ENCODE peak calls at places on chromosomes 16 and 17, in four cellular contexts. F, X, C and N are unnamed samples.

GRCh38 chr17:72697602-72698146 is 394.8 kb downstream of the SLC39A11 start:
- DNase-seq in C (no peak), F (peak), X (no peak), N (no peak)

GRCh38 chr17:10563991-10564660 is 14.7 kb upstream of the MYH2 start:
- DNase-seq in C (no peak), F (no peak), X (no peak), N (no peak)

GRCh38 chr17:81277421-81277820 is 17.7 kb downstream of the SLC38A10 start:
- DNase-seq in C (no peak), X (no peak), F (peak), N (no peak)

GRCh38 chr16:5769513-5769912 is 671.9 kb upstream of the EEF2KMT start:
- DNase-seq in X (no peak), C (no peak), F (no peak), N (no peak)

GRCh38 chr17:26963163-26963503 is 330.8 kb upstream of the WSB1 start:
- DNase-seq in F (no peak), C (no peak), X (no peak), N (no peak)

GRCh38 chr16:67942200-67942509 is 1.8 kb downstream of the LCAT start:
- DNase-seq in C (peak), X (no peak), F (peak), N (peak)

GRCh38 chr16:29821663-29822115 is 1.4 kb downstream of the MVP start:
- DNase-seq in F (peak), C (peak), X (peak), N (no peak)

GRCh38 chr16:83561876-83562275 is 245.9 kb upstream of the HSBP1 start:
- DNase-seq in F (peak), X (no peak), C (no peak), N (no peak)

GRCh38 chr17:83203472-83204221 is 124.2 kb downstream of the METRNL start:
- DNase-seq in F (no peak), X (no peak), C (no peak), N (peak)

GRCh38 chr16:1466968-1467521 is 7.8 kb downstream of the CLCN7 start:
- DNase-seq in C (peak), F (peak), X (peak), N (no peak)

GRCh38 chr16:17083628-17084027 is 387.1 kb downstream of the XYLT1 start:
- DNase-seq in X (no peak), F (no peak), C (no peak), N (no peak)

GRCh38 chr16:68416057-68417046 is 32.0 kb downstream of the SMPD3 start:
- DNase-seq in X (no peak), C (no peak), F (no peak), N (no peak)

GRCh38 chr16:14491831-14492529 is 138.1 kb downstream of the PARN start:
- DNase-seq in X (no peak), C (no peak), F (no peak), N (no peak)

GRCh38 chr17:7313028-7313889 is 1.9 kb downstream of the GPS2 start:
- DNase-seq in F (peak), C (peak), X (peak), N (no peak)

GRCh38 chr16:78925071-78925714 is 675.3 kb downstream of the MAF start:
- DNase-seq in X (peak), C (peak), F (no peak), N (peak)

GRCh38 chr17:20010886-20011402 is 1.8 kb downstream of the SPECC1 start:
- DNase-seq in C (no peak), X (no peak), F (no peak), N (no peak)

GRCh38 chr17:1390422-1391367 is 9.3 kb downstream of the YWHAE start:
- DNase-seq in X (no peak), F (peak), C (no peak), N (no peak)

GRCh38 chr16:58843675-58844074 is 109.6 kb upstream of the GOT2 start:
- DNase-seq in F (peak), C (peak), X (no peak), N (no peak)
- TF ChIP-seq CTCF in F (peak), C (peak), X (peak), N (no peak)

GRCh38 chr17:41786227-41787020 is at the start of gene JUP:
- DNase-seq in X (peak), F (peak), C (peak), N (peak)
- TF ChIP-seq CTCF in X (peak), F (peak), C (peak), N (peak)

DNA sequence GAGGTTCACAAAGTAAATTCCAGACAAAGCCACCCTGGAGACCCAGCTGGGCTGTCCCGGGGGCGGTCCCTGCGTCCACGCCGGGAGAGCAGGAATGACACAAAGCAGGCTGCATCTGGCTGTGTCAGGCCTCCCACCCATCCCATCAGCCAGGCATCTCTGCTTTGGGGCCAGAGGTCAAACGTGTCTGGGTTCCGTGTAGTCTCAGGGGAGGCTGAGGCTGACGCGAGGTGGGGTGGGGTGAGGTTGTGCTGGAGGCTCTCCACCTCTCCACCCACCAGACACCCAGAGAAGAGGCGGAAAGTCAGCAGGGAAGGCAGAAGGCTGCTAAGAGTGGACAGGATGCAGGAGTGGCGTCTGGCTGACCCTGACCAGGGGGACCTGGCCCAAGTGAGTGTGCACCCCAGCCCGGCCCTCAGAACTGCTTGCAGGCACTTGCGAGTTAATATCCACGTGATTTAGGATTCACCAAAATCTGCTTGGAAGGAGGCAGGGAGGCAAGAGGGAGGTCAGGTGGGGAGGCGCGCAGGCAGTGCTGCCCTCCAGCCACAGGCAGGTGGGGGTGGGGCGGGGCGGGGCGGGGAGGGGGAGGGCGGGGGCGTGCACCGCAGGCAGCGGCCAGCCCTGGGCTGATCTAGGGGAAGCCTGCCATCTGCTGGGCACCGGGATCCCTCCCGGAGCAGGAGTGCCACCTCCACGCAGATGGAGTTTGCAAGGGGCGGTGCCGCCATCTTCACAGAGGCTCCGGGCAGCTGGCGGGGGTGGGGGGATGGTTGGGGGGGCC is 44.3 kb downstream of the TBC1D16 start:
- DNase-seq in X (peak), C (peak), F (peak), N (peak)
- TF ChIP-seq CTCF in X (peak), C (peak), F (peak), N (peak)

DNA sequence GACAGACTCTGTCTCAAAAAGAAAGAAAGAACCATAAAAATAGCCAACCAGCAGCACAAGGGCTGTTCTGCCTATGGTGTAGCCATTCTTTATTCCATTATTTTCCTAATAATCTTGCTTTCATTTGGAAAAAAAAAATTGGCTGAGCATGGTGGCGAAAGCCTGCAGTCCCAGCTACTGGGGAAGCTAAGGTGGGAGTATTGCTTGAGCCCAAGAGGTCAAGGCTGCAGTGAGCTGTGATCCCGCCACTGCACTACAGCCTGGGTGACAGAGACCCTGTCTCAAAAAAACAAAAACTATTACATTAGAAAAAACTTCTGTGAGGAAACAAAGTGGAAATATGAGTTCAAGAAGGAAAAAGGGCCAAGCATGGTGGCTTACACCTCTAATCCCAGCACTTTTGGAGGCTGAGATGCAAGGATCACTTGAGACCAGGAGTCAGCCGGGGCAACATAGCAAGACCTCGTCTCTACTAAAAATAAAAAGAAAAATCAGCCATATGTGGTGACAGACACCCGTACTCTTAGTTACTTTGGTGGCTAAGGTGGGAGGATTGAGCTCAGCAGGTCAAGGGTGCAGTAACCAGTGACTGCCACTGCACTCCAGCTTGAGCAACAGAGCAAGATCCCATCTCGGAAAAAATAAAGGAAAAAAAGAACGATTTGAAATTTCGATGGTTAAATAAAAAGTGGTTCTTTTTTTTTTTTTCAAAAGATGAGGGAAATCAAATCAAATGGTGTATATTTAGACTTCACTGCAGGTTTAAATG is 2.5 kb downstream of the DCAKD start:
- DNase-seq in C (peak), X (no peak), F (no peak), N (no peak)
- TF ChIP-seq CTCF in C (peak), X (peak), F (no peak), N (peak)

DNA sequence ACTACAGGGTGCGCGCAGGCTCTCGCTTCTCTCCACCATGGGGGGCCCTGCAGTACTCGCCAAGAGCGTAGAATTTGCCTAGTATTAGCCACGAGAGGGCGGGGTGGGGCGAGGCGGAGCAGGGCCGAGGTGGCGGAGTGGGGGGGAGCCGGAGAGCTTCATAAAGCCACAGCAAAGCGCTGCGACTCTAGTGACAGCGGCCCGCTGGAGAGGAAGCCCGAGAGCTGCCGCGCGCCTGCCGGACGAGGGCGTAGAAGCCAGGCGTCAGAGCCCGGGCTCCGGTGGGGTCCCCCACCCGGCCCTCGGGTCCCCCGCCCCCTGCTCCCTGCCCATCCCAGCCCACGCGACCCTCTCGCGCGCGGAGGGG is at the start of gene TBX21:
- DNase-seq in X (peak), F (no peak), C (peak), N (peak)
- TF ChIP-seq CTCF in X (no peak), F (peak), C (peak), N (no peak)